ENCODE peak calls at places on chromosomes 3 and 15, in eight cellular contexts. D is effector CD4-positive, alpha-beta T cell; M is AG09319; C is stimulated activated naive CD8-positive, alpha-beta T cell treated with anti-CD3 and anti-CD28 coated beads, Interleukin-15, amount 100 ng/mL, for 72 hours; X is HS-5; E is CD8-positive, alpha-beta T cell; H is caudate nucleus; G is NCI-H748 treated with DMSO at 0.1 percent for 48 hours. Z is an unnamed sample.

GRCh38 chr15:69380100-69380725 is 33.9 kb upstream of the KIF23 start:
- DNase-seq in D (no peak), M (no peak), C (no peak), X (no peak), E (no peak), H (no peak), G (no peak), Z (no peak)

GRCh38 chr15:39833515-39833981 is 50.9 kb upstream of the FSIP1 start:
- DNase-seq in D (no peak), M (peak), C (no peak), X (peak), E (no peak), H (no peak), G (peak), Z (no peak)

GRCh38 chr3:19946291-19946831 is 536 bp upstream of the RAB5A start:
- DNase-seq in D (no peak), M (peak), C (no peak), X (no peak), E (no peak), H (no peak), G (no peak), Z (peak)

GRCh38 chr3:25235033-25235432 is 193.0 kb upstream of the RARB start:
- DNase-seq in D (no peak), M (no peak), C (no peak), X (no peak), E (no peak), H (no peak), G (no peak), Z (no peak)

GRCh38 chr15:75577401-75578205 is 1.5 kb downstream of the PTPN9 start:
- DNase-seq in D (no peak), M (no peak), C (no peak), X (no peak), E (no peak), H (no peak), G (no peak), Z (no peak)

GRCh38 chr3:184260571-184261269 is 633 bp downstream of the CAMK2N2 start:
- DNase-seq in D (no peak), M (no peak), C (no peak), X (no peak), E (no peak), H (no peak), G (no peak), Z (no peak)

GRCh38 chr3:186983372-186984058 is 53.2 kb downstream of the ST6GAL1 start:
- DNase-seq in D (no peak), M (no peak), C (no peak), X (no peak), E (no peak), H (no peak), G (no peak), Z (no peak)

GRCh38 chr3:171103185-171103584 is 76.7 kb upstream of the SLC2A2 start:
- DNase-seq in D (no peak), M (no peak), C (no peak), X (no peak), E (no peak), H (no peak), G (no peak), Z (no peak)

GRCh38 chr3:74661672-74662071 is 47.2 kb upstream of the CNTN3 start:
- DNase-seq in D (no peak), M (no peak), C (no peak), X (no peak), E (no peak), H (no peak), G (no peak), Z (no peak)